ENCODE peak calls at places on chromosomes 4 and X, in nine cellular contexts. One of them, this sample, is unnamed.

GRCh38 chr4:169272265-169272886 is 1.6 kb upstream of the SH3RF1 start:
- DNase-seq in dorsolateral prefrontal cortex: no peak
- DNase-seq in heart left ventricle: no peak
- DNase-seq in body of pancreas: no peak
- DNase-seq in astrocyte of the spinal cord: peak
- DNase-seq in AG10803: peak
- DNase-seq in ovary: no peak
- DNase-seq in B cell: peak
- DNase-seq in uterus: no peak
- DNase-seq in this sample: no peak

GRCh38 chr4:52098618-52099017 is 47.5 kb downstream of the SPATA18 start:
- DNase-seq in astrocyte of the spinal cord: no peak
- DNase-seq in AG10803: no peak
- DNase-seq in uterus: no peak
- DNase-seq in B cell: no peak
- DNase-seq in ovary: no peak
- DNase-seq in heart left ventricle: no peak
- DNase-seq in body of pancreas: no peak
- DNase-seq in dorsolateral prefrontal cortex: no peak
- DNase-seq in this sample: no peak

GRCh38 chr4:129092636-129093172 is 635 bp downstream of the SCLT1 start:
- DNase-seq in heart left ventricle: no peak
- DNase-seq in dorsolateral prefrontal cortex: no peak
- DNase-seq in body of pancreas: no peak
- DNase-seq in AG10803: peak
- DNase-seq in ovary: no peak
- DNase-seq in astrocyte of the spinal cord: no peak
- DNase-seq in uterus: no peak
- DNase-seq in B cell: no peak
- DNase-seq in this sample: no peak

GRCh38 chr4:139809207-139810157 is 143.9 kb downstream of the MGST2 start:
- DNase-seq in ovary: no peak
- DNase-seq in body of pancreas: no peak
- DNase-seq in astrocyte of the spinal cord: no peak
- DNase-seq in dorsolateral prefrontal cortex: no peak
- DNase-seq in B cell: no peak
- DNase-seq in AG10803: no peak
- DNase-seq in uterus: no peak
- DNase-seq in heart left ventricle: no peak
- DNase-seq in this sample: no peak

GRCh38 chr4:8160572-8160971 is 2.0 kb upstream of the ABLIM2 start:
- DNase-seq in astrocyte of the spinal cord: no peak
- DNase-seq in dorsolateral prefrontal cortex: no peak
- DNase-seq in B cell: no peak
- DNase-seq in AG10803: no peak
- DNase-seq in ovary: no peak
- DNase-seq in body of pancreas: no peak
- DNase-seq in uterus: no peak
- DNase-seq in heart left ventricle: peak
- DNase-seq in this sample: no peak

GRCh38 chrX:148804579-148804978 is 304.2 kb downstream of the AFF2 start:
- DNase-seq in astrocyte of the spinal cord: no peak
- DNase-seq in AG10803: peak
- DNase-seq in ovary: no peak
- DNase-seq in uterus: no peak
- DNase-seq in heart left ventricle: no peak
- DNase-seq in B cell: no peak
- DNase-seq in body of pancreas: no peak
- DNase-seq in dorsolateral prefrontal cortex: no peak
- DNase-seq in this sample: no peak

GRCh38 chr4:28868831-28869230 is 1851.3 kb upstream of the PCDH7 start:
- DNase-seq in dorsolateral prefrontal cortex: no peak
- DNase-seq in B cell: no peak
- DNase-seq in body of pancreas: no peak
- DNase-seq in astrocyte of the spinal cord: no peak
- DNase-seq in heart left ventricle: no peak
- DNase-seq in AG10803: peak
- DNase-seq in uterus: no peak
- DNase-seq in ovary: no peak
- DNase-seq in this sample: no peak

GRCh38 chr4:106048250-106048931 is 153.1 kb downstream of the NPNT start:
- DNase-seq in dorsolateral prefrontal cortex: no peak
- DNase-seq in heart left ventricle: no peak
- DNase-seq in AG10803: peak
- DNase-seq in body of pancreas: no peak
- DNase-seq in B cell: no peak
- DNase-seq in uterus: no peak
- DNase-seq in ovary: no peak
- DNase-seq in astrocyte of the spinal cord: peak
- DNase-seq in this sample: no peak

GRCh38 chr4:53706422-53707032 is 115.2 kb upstream of the LNX1 start:
- DNase-seq in ovary: no peak
- DNase-seq in astrocyte of the spinal cord: peak
- DNase-seq in B cell: peak
- DNase-seq in uterus: no peak
- DNase-seq in body of pancreas: peak
- DNase-seq in dorsolateral prefrontal cortex: no peak
- DNase-seq in AG10803: peak
- DNase-seq in heart left ventricle: no peak
- DNase-seq in this sample: peak

GRCh38 chrX:73823473-73824004 is 260.5 kb downstream of the CHIC1 start:
- DNase-seq in astrocyte of the spinal cord: no peak
- DNase-seq in heart left ventricle: no peak
- DNase-seq in B cell: no peak
- DNase-seq in uterus: no peak
- DNase-seq in ovary: no peak
- DNase-seq in dorsolateral prefrontal cortex: no peak
- DNase-seq in AG10803: no peak
- DNase-seq in body of pancreas: no peak
- DNase-seq in this sample: no peak

GRCh38 chrX:73851014-73852009 is 288.3 kb downstream of the CHIC1 start:
- DNase-seq in ovary: peak
- DNase-seq in AG10803: no peak
- DNase-seq in uterus: peak
- DNase-seq in dorsolateral prefrontal cortex: peak
- DNase-seq in heart left ventricle: no peak
- DNase-seq in B cell: peak
- DNase-seq in astrocyte of the spinal cord: peak
- DNase-seq in body of pancreas: no peak
- DNase-seq in this sample: no peak

GRCh38 chr4:88033309-88033708 is 25.9 kb downstream of the PKD2 start:
- DNase-seq in dorsolateral prefrontal cortex: no peak
- DNase-seq in AG10803: peak
- DNase-seq in astrocyte of the spinal cord: peak
- DNase-seq in B cell: peak
- DNase-seq in ovary: no peak
- DNase-seq in uterus: no peak
- DNase-seq in heart left ventricle: no peak
- DNase-seq in body of pancreas: peak
- DNase-seq in this sample: peak

GRCh38 chr4:65976287-65976686 is 306.0 kb upstream of the EPHA5 start:
- DNase-seq in astrocyte of the spinal cord: no peak
- DNase-seq in body of pancreas: no peak
- DNase-seq in dorsolateral prefrontal cortex: no peak
- DNase-seq in heart left ventricle: no peak
- DNase-seq in ovary: no peak
- DNase-seq in AG10803: no peak
- DNase-seq in uterus: no peak
- DNase-seq in B cell: no peak
- DNase-seq in this sample: no peak

GRCh38 chrX:122934131-122934530 is 249.9 kb upstream of the GRIA3 start:
- DNase-seq in heart left ventricle: no peak
- DNase-seq in body of pancreas: no peak
- DNase-seq in astrocyte of the spinal cord: no peak
- DNase-seq in ovary: no peak
- DNase-seq in B cell: no peak
- DNase-seq in AG10803: peak
- DNase-seq in uterus: no peak
- DNase-seq in dorsolateral prefrontal cortex: no peak
- DNase-seq in this sample: no peak

GRCh38 chrX:37846934-37847732 is at the start of gene DYNLT3:
- DNase-seq in dorsolateral prefrontal cortex: peak
- DNase-seq in body of pancreas: peak
- DNase-seq in astrocyte of the spinal cord: peak
- DNase-seq in heart left ventricle: peak
- DNase-seq in AG10803: peak
- DNase-seq in B cell: peak
- DNase-seq in ovary: peak
- DNase-seq in uterus: peak
- DNase-seq in this sample: peak

GRCh38 chrX:30533261-30533660 is 44.3 kb downstream of the TASL start:
- DNase-seq in heart left ventricle: no peak
- DNase-seq in body of pancreas: no peak
- DNase-seq in AG10803: peak
- DNase-seq in B cell: no peak
- DNase-seq in dorsolateral prefrontal cortex: no peak
- DNase-seq in astrocyte of the spinal cord: no peak
- DNase-seq in ovary: no peak
- DNase-seq in uterus: no peak
- DNase-seq in this sample: no peak

GRCh38 chrX:51148848-51149247 is 183.8 kb upstream of the NUDT10 start:
- DNase-seq in body of pancreas: peak
- DNase-seq in ovary: no peak
- DNase-seq in dorsolateral prefrontal cortex: no peak
- DNase-seq in B cell: no peak
- DNase-seq in AG10803: no peak
- DNase-seq in uterus: no peak
- DNase-seq in astrocyte of the spinal cord: no peak
- DNase-seq in heart left ventricle: no peak
- DNase-seq in this sample: peak

GRCh38 chrX:138294951-138295350 is 416.6 kb downstream of the FGF13 start:
- DNase-seq in body of pancreas: no peak
- DNase-seq in heart left ventricle: no peak
- DNase-seq in B cell: no peak
- DNase-seq in uterus: no peak
- DNase-seq in AG10803: no peak
- DNase-seq in dorsolateral prefrontal cortex: no peak
- DNase-seq in astrocyte of the spinal cord: no peak
- DNase-seq in ovary: no peak
- DNase-seq in this sample: no peak

DNA sequence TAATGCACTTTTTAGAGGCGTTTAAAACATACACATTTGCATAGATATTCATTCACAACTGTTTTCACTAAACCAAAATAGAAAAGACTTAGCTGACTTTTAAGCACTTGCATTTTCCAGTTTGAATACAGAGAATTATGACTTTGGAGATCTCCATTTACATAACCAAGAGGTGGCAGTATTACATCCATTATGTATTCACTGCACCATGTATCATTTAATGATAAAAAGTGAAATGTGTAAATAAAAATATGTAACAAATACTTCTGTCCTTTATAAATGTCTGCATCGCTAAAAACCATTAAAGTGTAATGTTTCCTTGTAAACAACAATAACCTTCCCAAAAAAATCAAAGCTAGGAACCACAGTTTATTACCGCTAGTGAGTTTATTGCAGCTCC is 413.2 kb downstream of the FGF13 start:
- DNase-seq in dorsolateral prefrontal cortex: no peak
- DNase-seq in uterus: no peak
- DNase-seq in body of pancreas: no peak
- DNase-seq in astrocyte of the spinal cord: no peak
- DNase-seq in B cell: no peak
- DNase-seq in heart left ventricle: no peak
- DNase-seq in AG10803: no peak
- DNase-seq in ovary: no peak
- DNase-seq in this sample: no peak
- TF ChIP-seq CTCF in dorsolateral prefrontal cortex: peak
- TF ChIP-seq CTCF in uterus: no peak
- TF ChIP-seq CTCF in body of pancreas: no peak
- TF ChIP-seq CTCF in astrocyte of the spinal cord: no peak
- TF ChIP-seq CTCF in B cell: no peak
- TF ChIP-seq CTCF in heart left ventricle: no peak
- TF ChIP-seq CTCF in AG10803: no peak
- TF ChIP-seq CTCF in ovary: no peak
- TF ChIP-seq CTCF in this sample: no peak

GRCh38 chr4:120922390-120923200 is at the start of gene PRDM5:
- DNase-seq in heart left ventricle: peak
- DNase-seq in body of pancreas: peak
- DNase-seq in B cell: no peak
- DNase-seq in ovary: peak
- DNase-seq in dorsolateral prefrontal cortex: no peak
- DNase-seq in uterus: peak
- DNase-seq in AG10803: peak
- DNase-seq in astrocyte of the spinal cord: peak
- DNase-seq in this sample: peak
- TF ChIP-seq CTCF in heart left ventricle: no peak
- TF ChIP-seq CTCF in body of pancreas: peak
- TF ChIP-seq CTCF in B cell: no peak
- TF ChIP-seq CTCF in ovary: peak
- TF ChIP-seq CTCF in dorsolateral prefrontal cortex: no peak
- TF ChIP-seq CTCF in uterus: no peak
- TF ChIP-seq CTCF in AG10803: peak
- TF ChIP-seq CTCF in astrocyte of the spinal cord: peak
- TF ChIP-seq CTCF in this sample: peak

GRCh38 chr4:60590116-60590515 is 610.0 kb upstream of the ADGRL3 start:
- DNase-seq in body of pancreas: no peak
- DNase-seq in dorsolateral prefrontal cortex: no peak
- DNase-seq in uterus: no peak
- DNase-seq in heart left ventricle: no peak
- DNase-seq in ovary: no peak
- DNase-seq in AG10803: no peak
- DNase-seq in B cell: no peak
- DNase-seq in astrocyte of the spinal cord: no peak
- DNase-seq in this sample: no peak

GRCh38 chr4:60588556-60588955 is 611.6 kb upstream of the ADGRL3 start:
- DNase-seq in AG10803: no peak
- DNase-seq in dorsolateral prefrontal cortex: no peak
- DNase-seq in body of pancreas: no peak
- DNase-seq in B cell: no peak
- DNase-seq in ovary: no peak
- DNase-seq in uterus: no peak
- DNase-seq in astrocyte of the spinal cord: no peak
- DNase-seq in heart left ventricle: no peak
- DNase-seq in this sample: no peak

DNA sequence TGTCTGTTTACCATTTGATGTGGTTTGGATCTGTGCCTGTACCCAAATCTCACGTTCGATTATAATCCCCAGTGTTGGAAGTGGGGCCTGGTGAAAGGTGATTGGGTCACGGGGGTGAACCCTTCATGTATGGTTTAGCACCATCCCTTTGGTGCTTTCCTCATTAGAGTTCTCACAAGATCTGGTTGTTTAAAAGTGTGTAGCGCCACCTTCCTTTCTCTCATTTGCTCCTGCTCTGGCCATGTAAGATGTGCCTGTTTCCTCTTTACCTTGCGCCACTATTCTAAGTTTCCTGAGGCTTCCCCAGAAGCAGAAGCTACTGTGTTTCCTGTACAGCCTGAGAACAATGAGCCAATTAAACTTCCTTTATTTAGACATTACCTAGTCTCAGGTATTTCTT is 610.7 kb upstream of the ADGRL3 start:
- DNase-seq in B cell: no peak
- DNase-seq in heart left ventricle: no peak
- DNase-seq in AG10803: no peak
- DNase-seq in ovary: no peak
- DNase-seq in body of pancreas: no peak
- DNase-seq in astrocyte of the spinal cord: no peak
- DNase-seq in uterus: no peak
- DNase-seq in dorsolateral prefrontal cortex: no peak
- DNase-seq in this sample: no peak
- TF ChIP-seq CTCF in B cell: no peak
- TF ChIP-seq CTCF in heart left ventricle: no peak
- TF ChIP-seq CTCF in AG10803: no peak
- TF ChIP-seq CTCF in ovary: no peak
- TF ChIP-seq CTCF in body of pancreas: no peak
- TF ChIP-seq CTCF in astrocyte of the spinal cord: no peak
- TF ChIP-seq CTCF in uterus: no peak
- TF ChIP-seq CTCF in dorsolateral prefrontal cortex: no peak
- TF ChIP-seq CTCF in this sample: no peak

GRCh38 chr4:60744767-60745166 is 455.4 kb upstream of the ADGRL3 start:
- DNase-seq in dorsolateral prefrontal cortex: no peak
- DNase-seq in body of pancreas: no peak
- DNase-seq in AG10803: no peak
- DNase-seq in uterus: no peak
- DNase-seq in heart left ventricle: no peak
- DNase-seq in astrocyte of the spinal cord: no peak
- DNase-seq in B cell: no peak
- DNase-seq in ovary: no peak
- DNase-seq in this sample: no peak
- TF ChIP-seq CTCF in dorsolateral prefrontal cortex: no peak
- TF ChIP-seq CTCF in body of pancreas: no peak
- TF ChIP-seq CTCF in AG10803: peak
- TF ChIP-seq CTCF in uterus: no peak
- TF ChIP-seq CTCF in heart left ventricle: no peak
- TF ChIP-seq CTCF in astrocyte of the spinal cord: peak
- TF ChIP-seq CTCF in B cell: no peak
- TF ChIP-seq CTCF in ovary: no peak
- TF ChIP-seq CTCF in this sample: no peak

This sample was measured in endothelial cell.